ENCODE peak calls at places on chromosomes 16 and 17, in ten cellular contexts. Y is caudate nucleus; I is aorta; N is sciatic nerve; W is activated T-cell treated with anti-CD3 and anti-CD28 coated beads, Interleukin-2, amount 50 U/mL, for 48 hours; M is fibroblast of the conjunctiva; O is non-pigmented ciliary epithelial cell; E is hepatocyte; J is cardiac muscle cell; X is iris pigment epithelial cell. F is an unnamed sample.

GRCh38 chr16:19363741-19364140 is 53.9 kb upstream of the TMC5 start:
- DNase-seq in E (no peak), J (no peak), N (no peak), O (no peak), Y (no peak), I (no peak), W (no peak), M (no peak), X (no peak), F (no peak)

GRCh38 chr16:70682239-70683145 is 3.4 kb downstream of the MTSS2 start:
- DNase-seq in Y (no peak), W (no peak), J (no peak), E (no peak), I (no peak), M (no peak), N (no peak), X (no peak), O (no peak), F (peak)

GRCh38 chr16:3095869-3096268 is 3.2 kb downstream of the ZSCAN10 start:
- DNase-seq in J (no peak), I (peak), O (no peak), N (no peak), E (no peak), W (peak), X (no peak), Y (no peak), M (no peak), F (peak)

GRCh38 chr17:36127882-36128369 is 24.3 kb downstream of the CCL4 start:
- DNase-seq in I (no peak), N (no peak), Y (no peak), E (no peak), X (no peak), O (no peak), M (no peak), W (no peak), J (no peak), F (no peak)

GRCh38 chr16:11743308-11744074 is 834 bp upstream of the TXNDC11 start:
- DNase-seq in O (peak), N (no peak), X (peak), I (peak), E (peak), Y (no peak), M (no peak), J (no peak), W (peak), F (peak)

GRCh38 chr17:30248786-30249185 is 13.3 kb upstream of the SLC6A4 start:
- DNase-seq in N (no peak), E (no peak), X (no peak), I (no peak), W (no peak), O (no peak), J (no peak), Y (no peak), M (no peak), F (no peak)

GRCh38 chr17:28959471-28959871 is 8.2 kb upstream of the PHF12 start:
- DNase-seq in W (no peak), O (no peak), M (no peak), X (no peak), N (peak), I (peak), Y (no peak), E (no peak), J (no peak), F (no peak)

GRCh38 chr16:53753431-53753830 is 49.5 kb downstream of the FTO start:
- DNase-seq in O (no peak), E (no peak), I (no peak), Y (no peak), J (no peak), W (no peak), X (no peak), M (no peak), N (no peak), F (no peak)

GRCh38 chr16:66927012-66927436 is 1.7 kb upstream of the RRAD start:
- DNase-seq in E (peak), M (peak), O (peak), J (no peak), X (peak), I (peak), N (no peak), W (no peak), Y (no peak), F (no peak)

GRCh38 chr17:9419932-9420453 is 155.6 kb downstream of the STX8 start:
- DNase-seq in M (no peak), E (no peak), W (no peak), Y (no peak), I (no peak), J (no peak), X (peak), N (no peak), O (no peak), F (no peak)

GRCh38 chr17:10151667-10152496 is 46.5 kb downstream of the GAS7 start:
- DNase-seq in N (no peak), I (peak), O (no peak), E (no peak), X (no peak), Y (no peak), W (no peak), J (no peak), M (no peak), F (no peak)

GRCh38 chr16:61957075-61957474 is 79.2 kb downstream of the CDH8 start:
- DNase-seq in Y (no peak), O (no peak), X (no peak), I (no peak), W (no peak), J (no peak), N (no peak), E (no peak), M (no peak), F (no peak)

GRCh38 chr16:17377360-17378324 is 93.1 kb downstream of the XYLT1 start:
- DNase-seq in Y (no peak), W (no peak), O (no peak), I (no peak), E (no peak), M (no peak), X (no peak), J (no peak), N (no peak), F (no peak)

GRCh38 chr17:70190959-70191805 is 21.9 kb downstream of the KCNJ2 start:
- DNase-seq in M (no peak), I (no peak), Y (no peak), N (no peak), J (no peak), X (no peak), W (no peak), O (no peak), E (no peak), F (no peak)

GRCh38 chr17:73891001-73891400 is 246.8 kb upstream of the SDK2 start:
- DNase-seq in W (no peak), N (no peak), O (no peak), X (no peak), E (no peak), J (no peak), I (no peak), M (no peak), Y (no peak), F (no peak)

GRCh38 chr16:17229766-17230165 is 241.0 kb downstream of the XYLT1 start:
- DNase-seq in W (no peak), I (no peak), M (no peak), J (no peak), O (no peak), N (no peak), E (no peak), Y (no peak), X (no peak), F (no peak)

GRCh38 chr16:68257251-68257905 is 6.9 kb upstream of the SLC7A6 start:
- DNase-seq in J (no peak), E (no peak), O (no peak), N (no peak), M (no peak), X (no peak), W (no peak), I (no peak), Y (no peak), F (no peak)

GRCh38 chr17:82655038-82655479 is 6.8 kb upstream of the WDR45B start:
- DNase-seq in J (no peak), I (no peak), O (no peak), Y (no peak), X (no peak), N (no peak), M (no peak), W (no peak), E (peak), F (no peak)

GRCh38 chr16:1279945-1280589 is 24.2 kb downstream of the TPSD1 start:
- DNase-seq in X (no peak), I (no peak), O (no peak), W (no peak), J (no peak), Y (no peak), N (no peak), M (no peak), E (no peak), F (no peak)

GRCh38 chr17:80855968-80856862 is 135.4 kb upstream of the CHMP6 start:
- DNase-seq in I (peak), Y (no peak), J (no peak), M (peak), N (no peak), O (peak), X (peak), W (peak), E (peak), F (no peak)

GRCh38 chr17:41863074-41863843 is 2.0 kb downstream of the KLHL11 start:
- DNase-seq in I (no peak), N (no peak), J (no peak), Y (no peak), O (no peak), W (peak), E (no peak), M (no peak), X (no peak), F (no peak)

GRCh38 chr16:13733561-13733960 is 186.4 kb upstream of the ERCC4 start:
- DNase-seq in Y (no peak), E (no peak), W (no peak), I (no peak), J (no peak), N (no peak), M (no peak), X (no peak), O (no peak), F (no peak)